ENCODE peak calls at places on chromosomes 12 and 14, in ten cellular contexts. Q is IMR-90; Z is kidney glomerular epithelial cell; X is skeletal muscle cell; O is cerebellar cortex; R is brain pericyte; G is activated CD4-positive, alpha-beta T cell treated with anti-CD3 and anti-CD28 coated beads, Interleukin-2, amount 50 U/mL, for 1 hour; N is activated CD4-positive, alpha-beta memory T cell treated with anti-CD3 and anti-CD28 coated beads for 36 hours; C is ovary; J is LoVo. Y is an unnamed sample.

GRCh38 chr14:38548091-38548490 is 292.2 kb upstream of the CLEC14A start:
- DNase-seq in Q (no peak), Z (no peak), X (no peak), O (no peak), R (no peak), G (no peak), N (no peak), C (no peak), J (no peak), Y (no peak)

GRCh38 chr12:1592444-1593231 is 1.7 kb downstream of the FBXL14 start:
- DNase-seq in Q (peak; percentile 84), Z (peak; percentile 58), X (peak; percentile 72), O (peak; percentile 59), R (no peak), G (peak; percentile 47), N (peak; percentile 87), C (no peak), J (no peak), Y (peak; percentile 41)

GRCh38 chr12:40012709-40013108 is 93.2 kb downstream of the SLC2A13 start:
- DNase-seq in Q (peak; percentile 3), Z (no peak), X (no peak), O (no peak), R (no peak), G (no peak), N (no peak), C (no peak), J (no peak), Y (no peak)

GRCh38 chr12:1936406-1937320 is 18.2 kb upstream of the CACNA2D4 start:
- DNase-seq in Q (peak; percentile 82), Z (peak; percentile 87), X (no peak), O (peak; percentile 78), R (peak; percentile 22), G (no peak), N (no peak), C (peak; percentile 51), J (peak; percentile 11), Y (no peak)

GRCh38 chr12:12265571-12266388 is 1.1 kb downstream of the LRP6 start:
- DNase-seq in Q (peak; percentile 64), Z (peak; percentile 41), X (no peak), O (peak; percentile 33), R (peak; percentile 17), G (no peak), N (no peak), C (no peak), J (no peak), Y (no peak)

GRCh38 chr12:49340971-49341776 is 4.2 kb upstream of the C1QL4 start:
- DNase-seq in Q (no peak), Z (no peak), X (no peak), O (no peak), R (no peak), G (no peak), N (no peak), C (no peak), J (no peak), Y (no peak)

GRCh38 chr14:106691601-106692291 is 1165.4 kb downstream of the TMEM121 start:
- DNase-seq in Q (no peak), Z (no peak), X (no peak), O (peak; percentile 1), R (no peak), G (peak; percentile 62), N (peak; percentile 93), C (no peak), J (no peak), Y (peak; percentile 43)

GRCh38 chr12:38159092-38159551 is 157.5 kb upstream of the ALG10B start:
- DNase-seq in Q (no peak), Z (no peak), X (no peak), O (no peak), R (no peak), G (no peak), N (no peak), C (no peak), J (no peak), Y (no peak)

GRCh38 chr14:35044939-35045797 is 904 bp upstream of the FAM177A1 start:
- DNase-seq in Q (peak; percentile 62), Z (no peak), X (no peak), O (no peak), R (no peak), G (no peak), N (no peak), C (no peak), J (no peak), Y (no peak)

GRCh38 chr12:93164103-93164880 is 213.4 kb upstream of the NUDT4 start:
- DNase-seq in Q (peak; percentile 45), Z (no peak), X (no peak), O (no peak), R (no peak), G (no peak), N (no peak), C (no peak), J (peak; percentile 70), Y (no peak)

GRCh38 chr12:80332827-80333226 is 111.2 kb upstream of the PTPRQ start:
- DNase-seq in Q (no peak), Z (no peak), X (no peak), O (no peak), R (no peak), G (no peak), N (no peak), C (no peak), J (no peak), Y (no peak)

GRCh38 chr14:37150414-37150813 is 22.0 kb downstream of the SLC25A21 start:
- DNase-seq in Q (peak; percentile 58), Z (peak; percentile 74), X (no peak), O (peak; percentile 6), R (no peak), G (no peak), N (no peak), C (no peak), J (peak; percentile 66), Y (no peak)

GRCh38 chr12:2654741-2655140 is 140.0 kb upstream of the FKBP4 start:
- DNase-seq in Q (no peak), Z (no peak), X (no peak), O (no peak), R (no peak), G (no peak), N (no peak), C (no peak), J (no peak), Y (no peak)

GRCh38 chr12:85461127-85461526 is 181.1 kb downstream of the ALX1 start:
- DNase-seq in Q (no peak), Z (no peak), X (no peak), O (no peak), R (no peak), G (no peak), N (no peak), C (no peak), J (no peak), Y (no peak)

GRCh38 chr12:54026640-54027441 is 1.4 kb upstream of the HOXC6 start:
- DNase-seq in Q (no peak), Z (no peak), X (no peak), O (no peak), R (no peak), G (no peak), N (no peak), C (peak; percentile 10), J (no peak), Y (no peak)

GRCh38 chr12:88391556-88391955 is 188.7 kb downstream of the KITLG start:
- DNase-seq in Q (peak; percentile 88), Z (peak; percentile 91), X (peak; percentile 81), O (no peak), R (peak; percentile 61), G (no peak), N (no peak), C (no peak), J (peak; percentile 56), Y (no peak)

GRCh38 chr12:93199831-93200236 is 177.9 kb upstream of the NUDT4 start:
- DNase-seq in Q (peak; percentile 56), Z (no peak), X (no peak), O (no peak), R (no peak), G (no peak), N (no peak), C (no peak), J (no peak), Y (no peak)

GRCh38 chr12:3493225-3494049 is 2.4 kb downstream of the PRMT8 start:
- DNase-seq in Q (no peak), Z (no peak), X (no peak), O (peak; percentile 80), R (no peak), G (no peak), N (no peak), C (no peak), J (no peak), Y (no peak)

GRCh38 chr12:107560906-107561285 is 124.7 kb upstream of the PWP1 start:
- DNase-seq in Q (no peak), Z (no peak), X (no peak), O (no peak), R (no peak), G (no peak), N (no peak), C (no peak), J (no peak), Y (no peak)

GRCh38 chr14:102893452-102893851 is 29.0 kb upstream of the AMN start:
- DNase-seq in Q (peak; percentile 99), Z (no peak), X (peak; percentile 95), O (peak; percentile 79), R (peak; percentile 47), G (no peak), N (no peak), C (no peak), J (no peak), Y (no peak)

GRCh38 chr12:15227004-15227679 is 5.9 kb upstream of the RERG start:
- DNase-seq in Q (peak; percentile 33), Z (peak; percentile 42), X (no peak), O (peak; percentile 22), R (no peak), G (peak; percentile 21), N (peak; percentile 43), C (no peak), J (peak; percentile 50), Y (no peak)

GRCh38 chr14:103149351-103149750 is 26.1 kb downstream of the TNFAIP2 start:
- DNase-seq in Q (no peak), Z (no peak), X (no peak), O (no peak), R (no peak), G (no peak), N (no peak), C (no peak), J (no peak), Y (no peak)

GRCh38 chr12:24404086-24404815 is 454.8 kb upstream of the SOX5 start:
- DNase-seq in Q (peak; percentile 87), Z (no peak), X (no peak), O (no peak), R (no peak), G (no peak), N (no peak), C (no peak), J (no peak), Y (no peak)

GRCh38 chr12:95829395-95829794 is 29.4 kb upstream of the SNRPF start:
- DNase-seq in Q (no peak), Z (no peak), X (no peak), O (no peak), R (no peak), G (no peak), N (no peak), C (no peak), J (no peak), Y (no peak)

GRCh38 chr14:69685716-69686115 is 74.3 kb downstream of the SUSD6 start:
- DNase-seq in Q (peak; percentile 58), Z (no peak), X (peak; percentile 77), O (peak; percentile 87), R (no peak), G (peak; percentile 20), N (peak; percentile 80), C (peak; percentile 75), J (no peak), Y (no peak)

GRCh38 chr14:30655124-30655523 is 33.0 kb downstream of the SCFD1 start:
- DNase-seq in Q (peak; percentile 55), Z (no peak), X (no peak), O (no peak), R (no peak), G (no peak), N (no peak), C (no peak), J (no peak), Y (no peak)

GRCh38 chr14:60777856-60778578 is 43.5 kb downstream of the MNAT1 start:
- DNase-seq in Q (peak; percentile 94), Z (peak; percentile 87), X (peak; percentile 76), O (no peak), R (no peak), G (no peak), N (no peak), C (no peak), J (no peak), Y (no peak)

GRCh38 chr12:46562625-46563228 is 190.2 kb upstream of the SLC38A2 start:
- DNase-seq in Q (peak; percentile 76), Z (peak; percentile 87), X (peak; percentile 91), O (no peak), R (no peak), G (no peak), N (no peak), C (no peak), J (no peak), Y (no peak)